ENCODE peak calls at places on chromosomes 2 and 18, in four cellular contexts. B is nephron progenitor cell, U is omental fat pad, Q is A549. C is an unnamed sample.

GRCh38 chr18:3966985-3967856 is 487.9 kb downstream of the DLGAP1 start:
- DNase-seq in B (no peak), U (no peak), Q (peak; percentile 39), C (no peak)

GRCh38 chr18:31573047-31573446 is 18.6 kb upstream of the TTR start:
- DNase-seq in B (no peak), U (no peak), Q (no peak), C (no peak)

GRCh38 chr2:38266382-38267051 is 110.6 kb downstream of the ATL2 start:
- DNase-seq in B (no peak), U (no peak), Q (no peak), C (no peak)

GRCh38 chr2:36427790-36428243 is 72.2 kb downstream of the CRIM1 start:
- DNase-seq in B (no peak), U (no peak), Q (no peak), C (no peak)

GRCh38 chr2:198546091-198546490 is 741.7 kb downstream of the PLCL1 start:
- DNase-seq in B (no peak), U (no peak), Q (no peak), C (no peak)

GRCh38 chr2:159797468-159798375 is at the start of gene CD302:
- DNase-seq in B (peak; percentile 76), U (peak; percentile 43), Q (peak; percentile 43), C (peak; percentile 60)

GRCh38 chr2:11492720-11493119 is 26.8 kb upstream of the E2F6 start:
- DNase-seq in B (no peak), U (no peak), Q (no peak), C (no peak)

GRCh38 chr2:236563953-236564352 is 5.7 kb upstream of the ACKR3 start:
- DNase-seq in B (no peak), U (no peak), Q (no peak), C (no peak)

GRCh38 chr18:69715322-69715721 is 232.4 kb downstream of the CD226 start:
- DNase-seq in B (no peak), U (no peak), Q (no peak), C (no peak)

GRCh38 chr2:241558532-241559488 is at the start of gene BOK:
- DNase-seq in B (peak; percentile 73), U (no peak), Q (peak; percentile 76), C (peak; percentile 76)

GRCh38 chr2:159441182-159441581 is 154.7 kb upstream of the WDSUB1 start:
- DNase-seq in B (no peak), U (no peak), Q (no peak), C (no peak)

GRCh38 chr18:31931163-31931885 is 11.6 kb downstream of the TRAPPC8 start:
- DNase-seq in B (no peak), U (no peak), Q (no peak), C (no peak)

GRCh38 chr18:64699116-64699515 is 550.2 kb upstream of the LINC00305 start:
- DNase-seq in B (no peak), U (no peak), Q (no peak), C (no peak)

GRCh38 chr2:240139666-240140393 is 628 bp downstream of the OTOS start:
- DNase-seq in B (peak; percentile 71), U (peak; percentile 6), Q (no peak), C (no peak)

GRCh38 chr2:1538663-1539062 is 125.4 kb downstream of the TPO start:
- DNase-seq in B (no peak), U (no peak), Q (peak; percentile 53), C (peak; percentile 76)

GRCh38 chr2:126936219-126936618 is 37.5 kb downstream of the TEX51 start:
- DNase-seq in B (no peak), U (no peak), Q (no peak), C (no peak)

GRCh38 chr2:63712748-63713147 is 124.0 kb downstream of the MDH1 start:
- DNase-seq in B (no peak), U (no peak), Q (no peak), C (no peak)

GRCh38 chr18:9696701-9697100 is 11.4 kb upstream of the RAB31 start:
- DNase-seq in B (no peak), U (no peak), Q (no peak), C (no peak)

GRCh38 chr2:177610813-177611212 is 218.2 kb downstream of the AGPS start:
- DNase-seq in B (no peak), U (no peak), Q (no peak), C (no peak)

GRCh38 chr2:191013876-191014652 is at the start of gene STAT1:
- DNase-seq in B (peak; percentile 96), U (peak; percentile 75), Q (peak; percentile 94), C (peak; percentile 95)
- TF ChIP-seq CTCF in B (no peak), U (no peak), Q (no peak), C (peak; percentile 9)

GRCh38 chr2:201781583-201782051 is 884 bp upstream of the ALS2 start:
- DNase-seq in B (no peak), U (no peak), Q (peak; percentile 27), C (no peak)

GRCh38 chr2:201784547-201784946 is 3.8 kb upstream of the ALS2 start:
- DNase-seq in B (no peak), U (no peak), Q (no peak), C (no peak)

GRCh38 chr2:201779996-201780673 is 598 bp downstream of the ALS2 start:
- DNase-seq in B (no peak), U (no peak), Q (no peak), C (no peak)

GRCh38 chr2:201777869-201778268 is 2.9 kb downstream of the ALS2 start:
- DNase-seq in B (no peak), U (no peak), Q (no peak), C (no peak)

DNA sequence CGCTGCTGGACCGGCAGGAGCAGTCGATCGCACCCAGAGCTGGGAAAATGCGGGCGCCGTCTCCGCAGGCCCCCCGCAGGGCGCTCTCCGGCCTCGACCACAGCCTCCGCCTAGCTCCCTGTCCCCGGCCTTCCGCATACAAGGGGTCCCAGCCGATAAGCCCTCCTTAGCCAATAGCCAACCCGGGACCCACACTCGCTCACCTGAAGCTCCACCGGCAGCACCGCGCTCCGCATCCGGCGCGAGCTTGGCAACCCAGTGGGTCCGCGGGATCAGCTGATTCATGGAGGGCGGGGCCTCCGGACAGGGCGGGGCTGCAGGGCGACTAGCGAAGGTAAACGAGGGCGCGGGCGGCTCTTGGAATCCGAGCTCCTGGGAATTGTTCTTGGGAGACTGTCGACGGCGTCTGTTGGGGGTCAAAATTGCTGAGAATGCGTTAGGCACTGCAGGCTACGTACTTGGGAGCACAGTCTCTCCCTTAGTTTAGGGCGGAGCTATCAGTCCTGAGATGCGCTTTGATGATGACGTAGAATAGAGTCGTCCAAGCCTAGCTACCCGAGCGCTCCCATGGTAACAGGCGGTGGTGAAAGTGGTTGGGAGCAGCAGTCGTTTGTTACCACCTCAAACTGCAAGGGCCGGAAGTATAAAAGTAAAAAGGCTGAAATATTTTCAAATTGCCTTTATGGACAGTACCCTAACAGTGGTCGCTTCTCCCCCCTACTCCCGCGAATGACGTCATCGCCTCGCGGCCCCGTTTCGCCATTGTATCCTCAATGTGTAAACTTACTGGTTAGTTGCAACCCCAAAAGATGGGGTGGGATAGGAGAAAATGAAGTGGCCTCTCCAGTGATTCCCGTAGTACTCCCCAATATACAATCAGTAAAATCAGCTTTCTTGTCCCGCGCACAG is at the start of gene ALS2:
- DNase-seq in B (peak; percentile 98), U (peak; percentile 95), Q (peak; percentile 91), C (peak; percentile 95)
- TF ChIP-seq CTCF in B (no peak), U (no peak), Q (no peak), C (no peak)

DNA sequence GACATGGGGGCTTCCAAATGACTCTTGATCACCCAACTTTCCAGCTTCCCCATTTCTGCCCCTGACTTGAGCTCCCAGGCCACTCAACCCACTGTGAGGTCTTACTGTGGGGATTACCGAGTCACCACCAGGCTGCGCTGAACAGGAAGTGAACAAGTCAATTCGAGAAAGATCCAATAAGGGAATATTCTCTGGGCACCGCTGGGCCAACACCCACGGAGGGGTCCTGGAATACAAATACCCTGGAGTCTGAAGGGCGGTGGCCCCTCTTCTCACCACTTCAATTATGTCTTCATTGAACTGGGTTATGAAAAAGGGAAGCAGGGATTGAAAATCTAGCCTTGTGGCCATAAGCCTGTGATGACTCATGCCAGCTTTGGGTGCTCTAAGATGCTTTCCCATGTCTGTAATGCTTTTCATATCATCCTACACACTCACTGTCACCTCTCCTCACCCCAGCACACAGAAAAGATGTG is 37.7 kb downstream of the BCL11A start:
- DNase-seq in B (no peak), U (no peak), Q (no peak), C (no peak)
- TF ChIP-seq CTCF in B (no peak), U (no peak), Q (no peak), C (no peak)

GRCh38 chr2:146523218-146523617 is 1321.6 kb upstream of the ACVR2A start:
- DNase-seq in B (no peak), U (no peak), Q (no peak), C (no peak)
- TF ChIP-seq CTCF in B (peak; percentile 26), U (no peak), Q (peak; percentile 49), C (peak; percentile 36)

GRCh38 chr2:174138161-174138560 is 110.2 kb downstream of the OLA1 start:
- DNase-seq in B (no peak), U (no peak), Q (peak; percentile 7), C (no peak)
- TF ChIP-seq CTCF in B (no peak), U (no peak), Q (peak; percentile 45), C (peak; percentile 42)